ENCODE peak calls at places on chromosomes 13 and 19, in four cellular contexts. M is AG04450, P is substantia nigra, J is colonic mucosa. E is an unnamed sample.
A peak's percentile ranks its signal among the peaks of the same experiment; 100 is the strongest.

GRCh38 chr13:112722433-112723250 is 32.8 kb downstream of the ATP11A start:
- DNase-seq in M (peak; percentile 90), P (no peak), J (no peak), E (peak; percentile 87)

GRCh38 chr19:48182434-48182833 is 12.0 kb downstream of the ZSWIM9 start:
- DNase-seq in M (no peak), P (no peak), J (no peak), E (no peak)

GRCh38 chr13:103104340-103104739 is 38.1 kb upstream of the SLC10A2 start:
- DNase-seq in M (no peak), P (no peak), J (no peak), E (no peak)

GRCh38 chr13:75938811-75939525 is 302.8 kb downstream of the LMO7 start:
- DNase-seq in M (no peak), P (no peak), J (no peak), E (no peak)

GRCh38 chr19:16397791-16398529 is 73.3 kb downstream of the KLF2 start:
- DNase-seq in M (no peak), P (no peak), J (no peak), E (no peak)

GRCh38 chr13:30159446-30159839 is 147.9 kb downstream of the KATNAL1 start:
- DNase-seq in M (peak; percentile 62), P (no peak), J (no peak), E (no peak)

GRCh38 chr19:54420383-54421168 is 5.3 kb downstream of the TTYH1 start:
- DNase-seq in M (no peak), P (peak; percentile 77), J (no peak), E (peak; percentile 76)

GRCh38 chr13:113884821-113885220 is 20.9 kb upstream of the GAS6 start:
- DNase-seq in M (no peak), P (no peak), J (no peak), E (no peak)

GRCh38 chr13:108176685-108177274 is 38.6 kb downstream of the LIG4 start:
- DNase-seq in M (no peak), P (no peak), J (peak; percentile 37), E (peak; percentile 55)

GRCh38 chr19:18660051-18660910 is 23.2 kb upstream of the CRTC1 start:
- DNase-seq in M (no peak), P (no peak), J (no peak), E (no peak)

GRCh38 chr13:94061316-94061715 is 418.2 kb downstream of the DCT start:
- DNase-seq in M (peak; percentile 13), P (no peak), J (no peak), E (peak; percentile 6)

GRCh38 chr13:112943309-112944125 is 25.5 kb upstream of the MCF2L start:
- DNase-seq in M (no peak), P (no peak), J (peak; percentile 57), E (peak; percentile 77)

GRCh38 chr13:64753606-64754005 is 2476.5 kb downstream of the PCDH9 start:
- DNase-seq in M (no peak), P (no peak), J (no peak), E (no peak)

GRCh38 chr13:71017607-71018006 is 849.4 kb downstream of the DACH1 start:
- DNase-seq in M (no peak), P (no peak), J (no peak), E (no peak)

GRCh38 chr19:18023596-18024212 is 15.7 kb downstream of the ARRDC2 start:
- DNase-seq in M (no peak), P (no peak), J (peak; percentile 72), E (no peak)

GRCh38 chr19:10093295-10094186 is 7.4 kb downstream of the SHFL start:
- DNase-seq in M (no peak), P (no peak), J (no peak), E (no peak)

GRCh38 chr13:19586904-19587634 is 25.7 kb upstream of the TPTE2 start:
- DNase-seq in M (no peak), P (no peak), J (peak; percentile 27), E (no peak)

GRCh38 chr19:17468302-17469091 is 1.8 kb upstream of the SLC27A1 start:
- DNase-seq in M (no peak), P (peak; percentile 40), J (peak; percentile 29), E (no peak)

GRCh38 chr19:44581288-44581687 is 32.1 kb upstream of the IGSF23 start:
- DNase-seq in M (no peak), P (no peak), J (no peak), E (no peak)

GRCh38 chr13:78520425-78520824 is 82.9 kb downstream of the POU4F1 start:
- DNase-seq in M (no peak), P (no peak), J (no peak), E (no peak)

GRCh38 chr19:57888107-57888493 is 737 bp downstream of the ZNF814 start:
- DNase-seq in M (no peak), P (no peak), J (no peak), E (no peak)

GRCh38 chr19:49472936-49473335 is 1.1 kb upstream of the FLT3LG start:
- DNase-seq in M (no peak), P (no peak), J (no peak), E (no peak)

GRCh38 chr19:11813801-11814706 is at the start of gene ZNF440:
- DNase-seq in M (peak; percentile 78), P (peak; percentile 58), J (peak; percentile 98), E (peak; percentile 98)
- H3K27ac ChIP-seq in M (peak within 1 kb of the TSS; percentile 68), P (peak within 1 kb of the TSS; percentile 82), J (peak within 1 kb of the TSS; percentile 97), E (peak within 1 kb of the TSS; percentile 95)

GRCh38 chr19:4338441-4339350 is at the start of gene STAP2:
- DNase-seq in M (no peak), P (no peak), J (peak; percentile 91), E (peak; percentile 86)

GRCh38 chr19:4334929-4335833 is 3.4 kb downstream of the STAP2 start:
- DNase-seq in M (no peak), P (no peak), J (no peak), E (no peak)

GRCh38 chr19:4343056-4343844 is at the start of gene MPND:
- DNase-seq in M (peak; percentile 24), P (peak; percentile 92), J (peak; percentile 97), E (peak; percentile 96)

GRCh38 chr19:4342421-4343055 is 824 bp upstream of the MPND start:
- DNase-seq in M (peak; percentile 100), P (peak; percentile 92), J (peak; percentile 97), E (peak; percentile 99)

GRCh38 chr19:4337906-4338440 is 654 bp downstream of the STAP2 start:
- DNase-seq in M (no peak), P (no peak), J (peak; percentile 72), E (peak; percentile 80)
- H3K27ac ChIP-seq in M (peak overlapping the region; percentile 21), P (peak overlapping the region; percentile 7), J (peak overlapping the region; percentile 88), E (peak overlapping the region; percentile 85)

DNA sequence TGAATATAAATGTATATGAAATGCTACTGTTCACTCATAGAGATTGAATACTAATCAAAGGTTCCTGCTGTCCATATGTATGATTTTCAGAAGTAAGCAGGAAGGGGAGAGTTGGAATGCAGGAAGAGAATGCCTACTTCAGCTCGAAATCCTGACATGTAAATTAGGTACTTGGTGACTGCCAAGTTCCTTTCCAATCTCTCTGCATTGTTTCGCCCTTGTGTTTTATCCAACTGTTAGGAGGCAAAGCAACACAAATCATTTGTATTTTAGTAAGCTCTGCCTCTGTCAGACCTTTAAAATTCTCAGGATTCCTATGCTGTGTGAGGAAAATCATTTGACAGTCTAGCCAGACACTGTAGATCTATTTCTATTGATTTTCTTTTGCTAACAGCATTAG is 9.0 kb downstream of the STARD13 start:
- DNase-seq in M (no peak), P (no peak), J (no peak), E (no peak)
- H3K27ac ChIP-seq in M (no peak overlapping the region), P (peak overlapping the region; percentile 22), J (no peak overlapping the region), E (no peak overlapping the region)

DNA sequence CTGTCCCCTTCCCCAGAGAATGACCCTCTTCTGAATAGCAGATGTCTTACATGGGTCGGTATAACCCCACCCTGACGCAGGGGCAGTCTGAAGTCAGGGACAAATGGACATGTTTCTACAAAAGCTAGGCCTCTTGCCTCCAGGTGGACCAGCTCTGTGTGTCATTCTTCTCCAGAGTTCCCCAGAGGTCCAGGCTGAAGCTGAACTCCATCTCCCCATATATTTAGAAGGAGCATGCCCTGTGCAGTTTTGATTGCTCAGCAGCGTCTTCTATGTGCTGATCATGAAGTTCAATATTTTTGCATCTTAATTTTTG is 8.8 kb upstream of the NALCN start:
- DNase-seq in M (no peak), P (no peak), J (no peak), E (no peak)
- H3K27ac ChIP-seq in M (no peak overlapping the region), P (peak overlapping the region; percentile 98), J (no peak overlapping the region), E (no peak overlapping the region)

DNA sequence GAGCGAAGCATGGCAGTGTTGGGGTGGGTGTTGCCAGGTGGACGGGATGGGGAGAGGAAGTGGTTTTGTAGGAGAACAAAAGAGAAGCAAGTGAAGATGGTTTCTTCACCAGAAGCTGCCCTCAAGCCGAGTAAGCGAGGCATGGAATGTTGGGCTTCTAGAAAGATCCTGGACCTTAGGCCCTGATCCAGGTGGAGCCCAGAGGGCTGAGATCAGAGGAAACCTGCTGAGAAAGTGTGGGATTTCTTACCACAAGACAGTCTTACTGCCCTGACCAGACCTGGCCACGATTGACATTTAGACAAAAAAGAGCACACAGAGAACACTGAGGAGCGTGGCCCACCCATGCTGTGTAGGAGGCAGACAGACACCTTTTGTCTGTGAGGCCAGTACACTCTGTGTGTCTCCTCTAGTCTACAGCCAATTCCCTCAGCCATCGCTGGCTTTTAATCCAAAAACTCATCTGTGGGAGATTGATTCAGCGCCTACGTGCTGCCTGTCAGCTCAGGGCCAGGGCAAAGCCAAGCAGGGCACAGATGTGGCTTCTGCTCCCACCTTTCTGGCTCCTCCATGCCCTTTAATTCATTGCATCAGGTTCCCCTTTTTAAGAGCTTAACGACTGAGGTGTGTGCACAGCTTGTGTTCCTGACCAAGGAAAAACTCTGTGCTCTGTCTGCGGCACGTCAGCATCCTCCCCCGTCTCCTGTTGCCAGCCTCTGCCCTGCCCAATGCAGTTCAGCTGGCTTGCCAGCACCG is 123.3 kb downstream of the AKAP11 start:
- DNase-seq in M (no peak), P (no peak), J (no peak), E (no peak)
- H3K27ac ChIP-seq in M (no peak overlapping the region), P (no peak overlapping the region), J (no peak overlapping the region), E (no peak overlapping the region)

GRCh38 chr13:110250258-110250891 is 56.6 kb downstream of the COL4A1 start:
- DNase-seq in M (no peak), P (no peak), J (no peak), E (no peak)
- H3K27ac ChIP-seq in M (no peak overlapping the region), P (no peak overlapping the region), J (peak overlapping the region; percentile 66), E (peak overlapping the region; percentile 12)

E was measured in hepatocyte.